ENCODE peak calls at places on chromosomes 5 and 9, in seven cellular contexts. One of them, this sample, is unnamed.

GRCh38 chr9:76717176-76717575 is 47.1 kb upstream of the PCA3 start:
- DNase-seq in mammary epithelial cell: no peak
- DNase-seq in CD8-positive, alpha-beta T cell: no peak
- DNase-seq in BJ: no peak
- DNase-seq in HL-60: no peak
- DNase-seq in GM13977: no peak
- DNase-seq in GM13976: no peak
- DNase-seq in this sample: no peak

GRCh38 chr5:169350759-169351240 is 49.9 kb upstream of the SLIT3 start:
- DNase-seq in mammary epithelial cell: peak
- DNase-seq in CD8-positive, alpha-beta T cell: no peak
- DNase-seq in BJ: peak
- DNase-seq in HL-60: no peak
- DNase-seq in GM13977: no peak
- DNase-seq in GM13976: no peak
- DNase-seq in this sample: peak

GRCh38 chr5:153358315-153358976 is 132.0 kb upstream of the GRIA1 start:
- DNase-seq in mammary epithelial cell: no peak
- DNase-seq in CD8-positive, alpha-beta T cell: no peak
- DNase-seq in BJ: no peak
- DNase-seq in HL-60: no peak
- DNase-seq in GM13977: peak
- DNase-seq in GM13976: peak
- DNase-seq in this sample: no peak

GRCh38 chr9:4987996-4988421 is 2.9 kb downstream of the JAK2 start:
- DNase-seq in mammary epithelial cell: peak
- DNase-seq in CD8-positive, alpha-beta T cell: peak
- DNase-seq in BJ: no peak
- DNase-seq in HL-60: no peak
- DNase-seq in GM13977: peak
- DNase-seq in GM13976: peak
- DNase-seq in this sample: peak

GRCh38 chr9:135925496-135926133 is 18.3 kb upstream of the CAMSAP1 start:
- DNase-seq in mammary epithelial cell: peak
- DNase-seq in CD8-positive, alpha-beta T cell: no peak
- DNase-seq in BJ: no peak
- DNase-seq in HL-60: no peak
- DNase-seq in GM13977: peak
- DNase-seq in GM13976: peak
- DNase-seq in this sample: no peak

GRCh38 chr9:88494983-88495721 is 39.8 kb upstream of the NXNL2 start:
- DNase-seq in mammary epithelial cell: no peak
- DNase-seq in CD8-positive, alpha-beta T cell: no peak
- DNase-seq in BJ: no peak
- DNase-seq in HL-60: no peak
- DNase-seq in GM13977: no peak
- DNase-seq in GM13976: no peak
- DNase-seq in this sample: no peak

GRCh38 chr9:99677281-99677680 is 144.4 kb upstream of the NR4A3 start:
- DNase-seq in mammary epithelial cell: peak
- DNase-seq in CD8-positive, alpha-beta T cell: no peak
- DNase-seq in BJ: no peak
- DNase-seq in HL-60: no peak
- DNase-seq in GM13977: no peak
- DNase-seq in GM13976: no peak
- DNase-seq in this sample: no peak

GRCh38 chr9:89363921-89364663 is 45.8 kb downstream of the SECISBP2 start:
- DNase-seq in mammary epithelial cell: no peak
- DNase-seq in CD8-positive, alpha-beta T cell: no peak
- DNase-seq in BJ: no peak
- DNase-seq in HL-60: no peak
- DNase-seq in GM13977: no peak
- DNase-seq in GM13976: no peak
- DNase-seq in this sample: no peak

GRCh38 chr9:90867101-90867500 is 65.5 kb downstream of the SYK start:
- DNase-seq in mammary epithelial cell: no peak
- DNase-seq in CD8-positive, alpha-beta T cell: no peak
- DNase-seq in BJ: no peak
- DNase-seq in HL-60: no peak
- DNase-seq in GM13977: no peak
- DNase-seq in GM13976: no peak
- DNase-seq in this sample: no peak

GRCh38 chr5:2486373-2486772 is 265.1 kb downstream of the IRX2 start:
- DNase-seq in mammary epithelial cell: no peak
- DNase-seq in CD8-positive, alpha-beta T cell: no peak
- DNase-seq in BJ: no peak
- DNase-seq in HL-60: no peak
- DNase-seq in GM13977: no peak
- DNase-seq in GM13976: no peak
- DNase-seq in this sample: no peak

GRCh38 chr5:155418960-155419579 is 405.5 kb downstream of the KIF4B start:
- DNase-seq in mammary epithelial cell: no peak
- DNase-seq in CD8-positive, alpha-beta T cell: no peak
- DNase-seq in BJ: no peak
- DNase-seq in HL-60: no peak
- DNase-seq in GM13977: no peak
- DNase-seq in GM13976: no peak
- DNase-seq in this sample: no peak

GRCh38 chr9:76401580-76402354 is 7.5 kb upstream of the RFK start:
- DNase-seq in mammary epithelial cell: no peak
- DNase-seq in CD8-positive, alpha-beta T cell: no peak
- DNase-seq in BJ: no peak
- DNase-seq in HL-60: no peak
- DNase-seq in GM13977: no peak
- DNase-seq in GM13976: no peak
- DNase-seq in this sample: no peak

GRCh38 chr5:144582046-144582445 is 411.4 kb downstream of the KCTD16 start:
- DNase-seq in mammary epithelial cell: peak
- DNase-seq in CD8-positive, alpha-beta T cell: no peak
- DNase-seq in BJ: no peak
- DNase-seq in HL-60: no peak
- DNase-seq in GM13977: no peak
- DNase-seq in GM13976: no peak
- DNase-seq in this sample: no peak

DNA sequence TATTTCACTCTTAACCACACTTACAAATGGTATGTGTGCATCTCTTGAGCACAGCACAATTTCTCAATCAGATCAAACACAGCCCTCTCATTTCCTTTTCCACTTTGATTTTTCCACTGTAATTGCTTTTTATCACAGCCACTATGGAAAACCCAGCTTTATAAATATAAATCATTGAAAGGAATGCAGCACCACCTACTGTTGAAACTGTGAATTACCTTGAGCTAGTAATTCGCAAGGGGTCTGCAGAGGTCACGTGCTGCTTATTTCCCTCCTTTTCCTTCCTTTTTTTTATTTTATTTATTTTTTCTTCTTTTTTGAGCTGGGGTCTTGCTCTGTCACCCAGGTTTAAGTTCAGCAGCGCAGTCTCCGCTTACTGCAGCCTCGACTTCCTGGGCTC is 76.9 kb downstream of the CDH6 start:
- DNase-seq in mammary epithelial cell: no peak
- DNase-seq in CD8-positive, alpha-beta T cell: no peak
- DNase-seq in BJ: no peak
- DNase-seq in HL-60: no peak
- DNase-seq in GM13977: no peak
- DNase-seq in GM13976: no peak
- DNase-seq in this sample: no peak
- TF ChIP-seq CTCF in mammary epithelial cell: peak
- TF ChIP-seq CTCF in CD8-positive, alpha-beta T cell: no peak
- TF ChIP-seq CTCF in BJ: peak
- TF ChIP-seq CTCF in HL-60: no peak
- TF ChIP-seq CTCF in GM13977: peak
- TF ChIP-seq CTCF in GM13976: peak
- TF ChIP-seq CTCF in this sample: peak

GRCh38 chr5:74212336-74212735 is 428.2 kb downstream of the ENC1 start:
- DNase-seq in mammary epithelial cell: no peak
- DNase-seq in CD8-positive, alpha-beta T cell: no peak
- DNase-seq in BJ: no peak
- DNase-seq in HL-60: no peak
- DNase-seq in GM13977: no peak
- DNase-seq in GM13976: no peak
- DNase-seq in this sample: no peak
- TF ChIP-seq CTCF in mammary epithelial cell: peak
- TF ChIP-seq CTCF in CD8-positive, alpha-beta T cell: no peak
- TF ChIP-seq CTCF in BJ: peak
- TF ChIP-seq CTCF in HL-60: no peak
- TF ChIP-seq CTCF in GM13977: peak
- TF ChIP-seq CTCF in GM13976: peak
- TF ChIP-seq CTCF in this sample: peak

GRCh38 chr9:78898239-78898638 is 601.3 kb downstream of the PSAT1 start:
- DNase-seq in mammary epithelial cell: no peak
- DNase-seq in CD8-positive, alpha-beta T cell: no peak
- DNase-seq in BJ: no peak
- DNase-seq in HL-60: no peak
- DNase-seq in GM13977: no peak
- DNase-seq in GM13976: no peak
- DNase-seq in this sample: no peak
- TF ChIP-seq CTCF in mammary epithelial cell: no peak
- TF ChIP-seq CTCF in CD8-positive, alpha-beta T cell: no peak
- TF ChIP-seq CTCF in BJ: no peak
- TF ChIP-seq CTCF in HL-60: no peak
- TF ChIP-seq CTCF in GM13977: no peak
- TF ChIP-seq CTCF in GM13976: no peak
- TF ChIP-seq CTCF in this sample: no peak

GRCh38 chr5:23977996-23978395 is 470.6 kb downstream of the PRDM9 start:
- DNase-seq in mammary epithelial cell: no peak
- DNase-seq in CD8-positive, alpha-beta T cell: no peak
- DNase-seq in BJ: no peak
- DNase-seq in HL-60: peak
- DNase-seq in GM13977: no peak
- DNase-seq in GM13976: no peak
- DNase-seq in this sample: no peak
- TF ChIP-seq CTCF in mammary epithelial cell: peak
- TF ChIP-seq CTCF in CD8-positive, alpha-beta T cell: no peak
- TF ChIP-seq CTCF in BJ: no peak
- TF ChIP-seq CTCF in HL-60: peak
- TF ChIP-seq CTCF in GM13977: peak
- TF ChIP-seq CTCF in GM13976: no peak
- TF ChIP-seq CTCF in this sample: no peak

DNA sequence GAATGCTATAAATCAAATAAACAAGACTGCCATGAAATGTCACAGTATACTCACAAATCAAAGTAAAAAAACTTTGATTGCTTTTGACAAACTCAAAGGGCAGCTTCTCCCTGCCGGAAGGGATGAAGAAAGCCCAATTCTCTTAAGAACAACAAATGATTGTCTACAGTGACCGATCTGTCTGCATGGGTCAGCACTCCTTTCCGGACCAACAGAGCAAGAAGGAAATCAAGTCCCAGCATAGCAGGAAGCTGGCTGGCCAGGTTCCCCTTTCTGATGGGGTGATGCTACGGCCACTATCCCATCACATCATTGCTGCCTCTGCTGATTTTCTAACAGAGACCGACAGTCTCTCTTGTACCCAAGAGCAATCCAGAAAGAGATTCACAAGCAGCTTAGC is 711 bp downstream of the C1QTNF3 start:
- DNase-seq in mammary epithelial cell: no peak
- DNase-seq in CD8-positive, alpha-beta T cell: no peak
- DNase-seq in BJ: no peak
- DNase-seq in HL-60: no peak
- DNase-seq in GM13977: no peak
- DNase-seq in GM13976: no peak
- DNase-seq in this sample: no peak
- TF ChIP-seq CTCF in mammary epithelial cell: no peak
- TF ChIP-seq CTCF in CD8-positive, alpha-beta T cell: no peak
- TF ChIP-seq CTCF in BJ: no peak
- TF ChIP-seq CTCF in HL-60: no peak
- TF ChIP-seq CTCF in GM13977: no peak
- TF ChIP-seq CTCF in GM13976: no peak
- TF ChIP-seq CTCF in this sample: no peak

GRCh38 chr5:179823937-179824744 is 3.4 kb downstream of the SQSTM1 start:
- DNase-seq in mammary epithelial cell: no peak
- DNase-seq in CD8-positive, alpha-beta T cell: no peak
- DNase-seq in BJ: no peak
- DNase-seq in HL-60: no peak
- DNase-seq in GM13977: no peak
- DNase-seq in GM13976: no peak
- DNase-seq in this sample: no peak

GRCh38 chr5:179822059-179822432 is 1.3 kb downstream of the SQSTM1 start:
- DNase-seq in mammary epithelial cell: peak
- DNase-seq in CD8-positive, alpha-beta T cell: no peak
- DNase-seq in BJ: no peak
- DNase-seq in HL-60: no peak
- DNase-seq in GM13977: no peak
- DNase-seq in GM13976: no peak
- DNase-seq in this sample: no peak

GRCh38 chr5:179821298-179822058 is 773 bp downstream of the SQSTM1 start:
- DNase-seq in mammary epithelial cell: peak
- DNase-seq in CD8-positive, alpha-beta T cell: peak
- DNase-seq in BJ: peak
- DNase-seq in HL-60: no peak
- DNase-seq in GM13977: peak
- DNase-seq in GM13976: peak
- DNase-seq in this sample: peak

GRCh38 chr5:179820483-179821297 is at the start of gene SQSTM1:
- DNase-seq in mammary epithelial cell: peak
- DNase-seq in CD8-positive, alpha-beta T cell: peak
- DNase-seq in BJ: no peak
- DNase-seq in HL-60: peak
- DNase-seq in GM13977: peak
- DNase-seq in GM13976: peak
- DNase-seq in this sample: peak

GRCh38 chr5:179822444-179822990 is 1.8 kb downstream of the SQSTM1 start:
- DNase-seq in mammary epithelial cell: no peak
- DNase-seq in CD8-positive, alpha-beta T cell: no peak
- DNase-seq in BJ: no peak
- DNase-seq in HL-60: no peak
- DNase-seq in GM13977: no peak
- DNase-seq in GM13976: no peak
- DNase-seq in this sample: no peak
- TF ChIP-seq CTCF in mammary epithelial cell: no peak
- TF ChIP-seq CTCF in CD8-positive, alpha-beta T cell: no peak
- TF ChIP-seq CTCF in BJ: no peak
- TF ChIP-seq CTCF in HL-60: no peak
- TF ChIP-seq CTCF in GM13977: no peak
- TF ChIP-seq CTCF in GM13976: no peak
- TF ChIP-seq CTCF in this sample: no peak

This sample was measured in AG09319.